ENCODE peak calls at places on chromosome 9, in five cellular contexts. One of them, this sample, is unnamed.

GRCh38 chr9:124180557-124180956 is 77.2 kb upstream of the NEK6 start:
- DNase-seq in substantia nigra: peak
- DNase-seq in tibial artery: peak
- DNase-seq in suprapubic skin: no peak
- DNase-seq in heart right ventricle: peak
- DNase-seq in this sample: peak

GRCh38 chr9:86918556-86918955 is 28.8 kb downstream of the GAS1 start:
- DNase-seq in substantia nigra: no peak
- DNase-seq in heart right ventricle: no peak
- DNase-seq in tibial artery: no peak
- DNase-seq in suprapubic skin: no peak
- DNase-seq in this sample: no peak

GRCh38 chr9:72949918-72950325 is 2.9 kb downstream of the ALDH1A1 start:
- DNase-seq in substantia nigra: no peak
- DNase-seq in heart right ventricle: no peak
- DNase-seq in suprapubic skin: no peak
- DNase-seq in tibial artery: no peak
- DNase-seq in this sample: no peak

GRCh38 chr9:27460225-27461023 is 63.7 kb upstream of the IFNK start:
- DNase-seq in substantia nigra: no peak
- DNase-seq in tibial artery: no peak
- DNase-seq in heart right ventricle: no peak
- DNase-seq in suprapubic skin: no peak
- DNase-seq in this sample: no peak

GRCh38 chr9:23587903-23588302 is 238.1 kb downstream of the ELAVL2 start:
- DNase-seq in heart right ventricle: no peak
- DNase-seq in substantia nigra: no peak
- DNase-seq in tibial artery: no peak
- DNase-seq in suprapubic skin: no peak
- DNase-seq in this sample: no peak

GRCh38 chr9:133916159-133916541 is 76.0 kb downstream of the VAV2 start:
- DNase-seq in suprapubic skin: no peak
- DNase-seq in substantia nigra: peak
- DNase-seq in heart right ventricle: no peak
- DNase-seq in tibial artery: no peak
- DNase-seq in this sample: peak

GRCh38 chr9:89436963-89437625 is 60.8 kb downstream of the SEMA4D start:
- DNase-seq in suprapubic skin: no peak
- DNase-seq in substantia nigra: no peak
- DNase-seq in heart right ventricle: no peak
- DNase-seq in tibial artery: no peak
- DNase-seq in this sample: no peak

GRCh38 chr9:105357937-105358336 is 89.9 kb upstream of the FSD1L start:
- DNase-seq in heart right ventricle: no peak
- DNase-seq in suprapubic skin: no peak
- DNase-seq in substantia nigra: no peak
- DNase-seq in tibial artery: no peak
- DNase-seq in this sample: no peak

GRCh38 chr9:94928696-94929372 is 202.3 kb downstream of the AOPEP start:
- DNase-seq in suprapubic skin: no peak
- DNase-seq in tibial artery: no peak
- DNase-seq in substantia nigra: no peak
- DNase-seq in heart right ventricle: no peak
- DNase-seq in this sample: no peak

GRCh38 chr9:95434116-95435073 is 82.4 kb downstream of the PTCH1 start:
- DNase-seq in suprapubic skin: no peak
- DNase-seq in heart right ventricle: no peak
- DNase-seq in substantia nigra: no peak
- DNase-seq in tibial artery: no peak
- DNase-seq in this sample: no peak

GRCh38 chr9:27426717-27427645 is 97.1 kb upstream of the IFNK start:
- DNase-seq in heart right ventricle: no peak
- DNase-seq in suprapubic skin: no peak
- DNase-seq in substantia nigra: no peak
- DNase-seq in tibial artery: no peak
- DNase-seq in this sample: peak

GRCh38 chr9:16138561-16138960 is 585.7 kb downstream of the CCDC171 start:
- DNase-seq in tibial artery: no peak
- DNase-seq in substantia nigra: no peak
- DNase-seq in suprapubic skin: no peak
- DNase-seq in heart right ventricle: no peak
- DNase-seq in this sample: no peak

GRCh38 chr9:112000743-112001142 is 104.1 kb downstream of the UGCG start:
- DNase-seq in suprapubic skin: no peak
- DNase-seq in tibial artery: no peak
- DNase-seq in substantia nigra: no peak
- DNase-seq in heart right ventricle: no peak
- DNase-seq in this sample: no peak

GRCh38 chr9:16873131-16873787 is 2.8 kb upstream of the BNC2 start:
- DNase-seq in heart right ventricle: no peak
- DNase-seq in substantia nigra: no peak
- DNase-seq in suprapubic skin: no peak
- DNase-seq in tibial artery: no peak
- DNase-seq in this sample: no peak

GRCh38 chr9:76620586-76620985 is 143.7 kb upstream of the PCA3 start:
- DNase-seq in heart right ventricle: no peak
- DNase-seq in suprapubic skin: no peak
- DNase-seq in substantia nigra: no peak
- DNase-seq in tibial artery: no peak
- DNase-seq in this sample: no peak

GRCh38 chr9:126440938-126441337 is 114.3 kb downstream of the MVB12B start:
- DNase-seq in substantia nigra: no peak
- DNase-seq in heart right ventricle: no peak
- DNase-seq in suprapubic skin: no peak
- DNase-seq in tibial artery: no peak
- DNase-seq in this sample: peak

GRCh38 chr9:34742710-34743109 is 32.8 kb upstream of the CCL21 start:
- DNase-seq in suprapubic skin: no peak
- DNase-seq in heart right ventricle: no peak
- DNase-seq in substantia nigra: no peak
- DNase-seq in tibial artery: no peak
- DNase-seq in this sample: no peak

GRCh38 chr9:438961-439768 is 224.5 kb downstream of the DOCK8 start:
- DNase-seq in heart right ventricle: peak
- DNase-seq in tibial artery: no peak
- DNase-seq in suprapubic skin: peak
- DNase-seq in substantia nigra: no peak
- DNase-seq in this sample: no peak
- H3K27ac ChIP-seq in heart right ventricle: no peak
- H3K27ac ChIP-seq in tibial artery: no peak
- H3K27ac ChIP-seq in suprapubic skin: peak
- H3K27ac ChIP-seq in substantia nigra: no peak
- H3K27ac ChIP-seq in this sample: no peak

DNA sequence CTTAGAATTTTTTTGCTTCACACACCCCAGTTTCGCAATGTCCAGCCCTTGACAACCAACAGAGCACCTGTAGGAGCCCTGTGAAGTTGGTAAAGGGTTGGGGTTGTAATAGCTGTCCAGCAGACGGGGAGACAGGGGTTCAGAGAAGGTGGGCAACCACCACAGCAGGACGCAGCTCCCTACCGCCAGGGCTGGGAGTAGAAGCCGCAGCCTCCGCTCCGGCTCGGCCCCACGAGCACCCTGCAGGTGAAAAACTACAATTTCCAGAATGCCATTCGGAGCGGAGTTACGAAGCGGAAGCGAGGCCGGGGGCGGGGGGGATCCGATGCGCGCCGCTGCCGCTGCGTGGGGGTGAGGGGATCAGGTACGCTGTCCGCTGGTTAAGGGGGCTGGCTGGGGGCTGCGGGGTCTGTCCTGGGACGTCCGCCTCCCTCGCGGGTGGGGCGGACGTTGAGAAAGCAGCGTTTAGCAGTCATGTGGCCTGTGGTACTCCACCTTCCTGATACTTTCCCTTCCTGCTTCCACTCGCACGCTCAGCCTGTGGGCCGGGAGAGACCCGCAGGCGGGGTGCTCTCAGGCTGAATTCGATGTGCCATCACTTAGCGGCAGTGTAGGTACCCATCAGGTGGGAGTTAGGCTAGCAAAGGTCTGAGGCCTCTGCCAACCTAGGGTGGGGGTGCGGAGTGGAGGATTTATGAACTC is at the start of gene TRMT10B:
- DNase-seq in substantia nigra: peak
- DNase-seq in tibial artery: peak
- DNase-seq in heart right ventricle: peak
- DNase-seq in suprapubic skin: peak
- DNase-seq in this sample: peak
- H3K27ac ChIP-seq in substantia nigra: peak
- H3K27ac ChIP-seq in tibial artery: peak
- H3K27ac ChIP-seq in heart right ventricle: peak
- H3K27ac ChIP-seq in suprapubic skin: peak
- H3K27ac ChIP-seq in this sample: peak

GRCh38 chr9:136656795-136657611 is 5.7 kb upstream of the EGFL7 start:
- DNase-seq in tibial artery: peak
- DNase-seq in heart right ventricle: peak
- DNase-seq in suprapubic skin: no peak
- DNase-seq in substantia nigra: no peak
- DNase-seq in this sample: no peak

GRCh38 chr9:136655244-136656225 is 7.2 kb upstream of the EGFL7 start:
- DNase-seq in tibial artery: no peak
- DNase-seq in substantia nigra: no peak
- DNase-seq in heart right ventricle: peak
- DNase-seq in suprapubic skin: no peak
- DNase-seq in this sample: no peak

GRCh38 chr9:136654820-136655219 is 7.9 kb upstream of the EGFL7 start:
- DNase-seq in substantia nigra: no peak
- DNase-seq in heart right ventricle: no peak
- DNase-seq in tibial artery: no peak
- DNase-seq in suprapubic skin: no peak
- DNase-seq in this sample: no peak

GRCh38 chr9:136657975-136658848 is 4.5 kb upstream of the EGFL7 start:
- DNase-seq in heart right ventricle: peak
- DNase-seq in substantia nigra: no peak
- DNase-seq in suprapubic skin: no peak
- DNase-seq in tibial artery: no peak
- DNase-seq in this sample: no peak

DNA sequence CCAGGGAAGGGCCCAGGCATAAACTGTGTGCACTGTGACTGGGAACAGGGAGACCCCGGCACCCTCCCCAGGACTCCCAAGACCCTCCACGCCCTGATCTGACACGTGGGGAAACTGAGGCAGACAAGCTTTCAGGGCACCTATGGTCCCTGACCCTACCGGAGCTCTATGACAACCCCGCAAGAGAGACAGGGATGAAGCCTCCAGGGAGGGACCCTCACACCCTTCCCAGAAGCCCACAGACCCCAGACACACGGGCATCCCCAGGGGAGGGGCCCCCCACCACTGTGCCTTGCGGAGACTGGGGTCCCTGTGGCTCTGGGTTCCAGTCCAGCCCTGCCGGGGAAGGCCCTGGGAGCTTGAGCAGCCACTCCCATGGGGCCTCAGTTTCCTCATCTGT is 6.4 kb upstream of the EGFL7 start:
- DNase-seq in suprapubic skin: no peak
- DNase-seq in tibial artery: peak
- DNase-seq in substantia nigra: no peak
- DNase-seq in heart right ventricle: no peak
- DNase-seq in this sample: no peak
- H3K27ac ChIP-seq in suprapubic skin: peak
- H3K27ac ChIP-seq in tibial artery: no peak
- H3K27ac ChIP-seq in substantia nigra: no peak
- H3K27ac ChIP-seq in heart right ventricle: peak
- H3K27ac ChIP-seq in this sample: peak

GRCh38 chr9:91302831-91303230 is 58.9 kb downstream of the AUH start:
- DNase-seq in tibial artery: no peak
- DNase-seq in substantia nigra: no peak
- DNase-seq in suprapubic skin: no peak
- DNase-seq in heart right ventricle: no peak
- DNase-seq in this sample: no peak

GRCh38 chr9:91306261-91306660 is 55.5 kb downstream of the AUH start:
- DNase-seq in heart right ventricle: no peak
- DNase-seq in suprapubic skin: no peak
- DNase-seq in substantia nigra: no peak
- DNase-seq in tibial artery: no peak
- DNase-seq in this sample: no peak

GRCh38 chr9:91305596-91305995 is 56.1 kb downstream of the AUH start:
- DNase-seq in substantia nigra: no peak
- DNase-seq in tibial artery: no peak
- DNase-seq in suprapubic skin: no peak
- DNase-seq in heart right ventricle: no peak
- DNase-seq in this sample: no peak

GRCh38 chr9:91301161-91301560 is 60.6 kb downstream of the AUH start:
- DNase-seq in suprapubic skin: no peak
- DNase-seq in substantia nigra: no peak
- DNase-seq in tibial artery: no peak
- DNase-seq in heart right ventricle: no peak
- DNase-seq in this sample: no peak

DNA sequence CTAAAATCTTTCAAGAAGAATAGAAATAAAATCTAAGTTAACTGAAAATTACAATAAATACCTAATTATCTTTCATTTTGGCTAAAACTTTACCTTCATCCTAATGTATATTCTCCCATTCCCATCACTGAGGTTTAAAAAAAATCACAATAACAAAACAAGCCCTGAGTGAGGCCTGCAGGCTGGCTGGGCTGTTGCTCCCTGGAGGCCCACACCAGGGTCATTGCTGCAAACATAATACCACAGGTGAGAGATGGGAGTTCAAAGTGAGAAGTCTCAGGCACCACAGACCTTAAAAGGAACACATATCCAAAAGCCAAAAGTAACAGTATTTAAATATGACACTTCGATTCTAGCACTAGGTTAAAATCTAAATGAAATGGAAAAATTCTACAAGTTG is 58.0 kb downstream of the AUH start:
- DNase-seq in substantia nigra: no peak
- DNase-seq in tibial artery: no peak
- DNase-seq in heart right ventricle: no peak
- DNase-seq in suprapubic skin: no peak
- DNase-seq in this sample: no peak
- H3K27ac ChIP-seq in substantia nigra: no peak
- H3K27ac ChIP-seq in tibial artery: peak
- H3K27ac ChIP-seq in heart right ventricle: no peak
- H3K27ac ChIP-seq in suprapubic skin: no peak
- H3K27ac ChIP-seq in this sample: no peak

GRCh38 chr9:121323449-121324151 is 46.5 kb downstream of the STOM start:
- DNase-seq in suprapubic skin: no peak
- DNase-seq in substantia nigra: no peak
- DNase-seq in heart right ventricle: no peak
- DNase-seq in tibial artery: no peak
- DNase-seq in this sample: no peak
- H3K27ac ChIP-seq in suprapubic skin: peak
- H3K27ac ChIP-seq in substantia nigra: no peak
- H3K27ac ChIP-seq in heart right ventricle: peak
- H3K27ac ChIP-seq in tibial artery: peak
- H3K27ac ChIP-seq in this sample: no peak

GRCh38 chr9:113410207-113411158 is at the start of the genes C9orf43 and POLE3:
- DNase-seq in substantia nigra: peak
- DNase-seq in suprapubic skin: peak
- DNase-seq in heart right ventricle: peak
- DNase-seq in tibial artery: peak
- DNase-seq in this sample: peak
- H3K27ac ChIP-seq in substantia nigra: peak
- H3K27ac ChIP-seq in suprapubic skin: peak
- H3K27ac ChIP-seq in heart right ventricle: peak
- H3K27ac ChIP-seq in tibial artery: peak
- H3K27ac ChIP-seq in this sample: peak

DNA sequence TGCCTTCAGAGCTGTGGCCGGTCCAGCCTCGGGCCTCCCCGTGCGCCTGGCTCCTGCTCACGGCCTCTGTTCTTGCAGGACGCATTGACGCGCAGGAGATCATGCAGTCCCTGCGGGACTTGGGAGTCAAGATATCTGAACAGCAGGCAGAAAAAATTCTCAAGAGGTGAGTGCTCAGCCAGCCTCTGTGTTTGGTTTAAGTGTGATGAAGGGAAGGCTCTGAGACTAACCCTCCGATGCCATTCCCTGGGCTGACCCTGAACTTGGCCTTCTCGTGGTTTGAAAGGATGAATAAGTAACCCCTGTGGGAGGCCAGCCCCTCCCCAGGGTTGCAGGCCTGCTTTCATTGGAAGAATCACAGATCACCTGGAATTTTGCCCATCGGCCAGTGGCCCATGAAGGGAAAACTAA is 26.3 kb downstream of the PTGES2 start:
- DNase-seq in tibial artery: no peak
- DNase-seq in heart right ventricle: no peak
- DNase-seq in substantia nigra: no peak
- DNase-seq in suprapubic skin: no peak
- DNase-seq in this sample: no peak
- H3K27ac ChIP-seq in tibial artery: peak
- H3K27ac ChIP-seq in heart right ventricle: peak
- H3K27ac ChIP-seq in substantia nigra: no peak
- H3K27ac ChIP-seq in suprapubic skin: no peak
- H3K27ac ChIP-seq in this sample: peak

This sample was measured in caudate nucleus.